ENCODE peak calls at places on chromosomes 2 and 18, in six cellular contexts. B, G, N, O, H and V are unnamed samples.

GRCh38 chr2:240919161-240919781 is 13.1 kb downstream of the CROCC2 start:
- DNase-seq in G (no peak), H (no peak), N (no peak), O (no peak), B (peak; percentile 34), V (no peak)

GRCh38 chr2:29850794-29851193 is 70.6 kb downstream of the ALK start:
- DNase-seq in B (no peak), O (no peak), N (no peak), H (no peak), G (no peak), V (no peak)

GRCh38 chr2:79855264-79856006 is 342.6 kb downstream of the CTNNA2 start:
- DNase-seq in N (no peak), G (no peak), H (no peak), O (peak; percentile 7), B (peak; percentile 59), V (peak; percentile 20)

GRCh38 chr2:222272446-222273035 is 26.3 kb downstream of the PAX3 start:
- DNase-seq in G (no peak), B (no peak), O (no peak), N (no peak), H (no peak), V (no peak)

GRCh38 chr2:2805263-2805662 is 474.2 kb upstream of the MYT1L start:
- DNase-seq in O (no peak), H (no peak), B (no peak), N (no peak), G (no peak), V (no peak)

GRCh38 chr2:47867205-47867604 is 39.1 kb downstream of the FBXO11 start:
- DNase-seq in B (peak; percentile 56), H (no peak), N (no peak), G (no peak), O (peak; percentile 75), V (peak; percentile 24)

GRCh38 chr18:76953186-76953982 is 131.0 kb downstream of the ZNF236 start:
- DNase-seq in G (no peak), H (no peak), B (peak; percentile 45), O (peak; percentile 7), N (no peak), V (no peak)

GRCh38 chr2:236343400-236344161 is 79.4 kb upstream of the ASB18 start:
- DNase-seq in G (peak; percentile 37), H (peak; percentile 9), N (peak; percentile 70), B (peak; percentile 73), O (peak; percentile 75), V (peak; percentile 79)

GRCh38 chr2:233867993-233868532 is at the start of gene MSL3B:
- DNase-seq in H (no peak), G (peak; percentile 80), B (peak; percentile 77), O (peak; percentile 42), N (no peak), V (peak; percentile 82)

GRCh38 chr2:66438498-66439290 is 3.8 kb downstream of the MEIS1 start:
- DNase-seq in H (no peak), G (no peak), N (no peak), O (no peak), B (no peak), V (no peak)

GRCh38 chr2:180124273-180124881 is 117.3 kb upstream of the CWC22 start:
- DNase-seq in O (peak; percentile 67), H (peak; percentile 4), G (peak; percentile 36), B (peak; percentile 41), N (peak; percentile 58), V (peak; percentile 53)

GRCh38 chr2:142127248-142127647 is 3.6 kb downstream of the LRP1B start:
- DNase-seq in O (no peak), N (no peak), B (no peak), H (no peak), G (no peak), V (no peak)

GRCh38 chr2:225041871-225042799 is at the start of gene DOCK10:
- DNase-seq in N (no peak), H (no peak), B (peak; percentile 81), O (peak; percentile 69), G (no peak), V (peak; percentile 21)

GRCh38 chr2:88748005-88748404 is 56.5 kb downstream of the RPIA start:
- DNase-seq in B (no peak), H (no peak), N (no peak), G (no peak), O (no peak), V (no peak)

GRCh38 chr2:88683160-88684021 is 8.1 kb upstream of the RPIA start:
- DNase-seq in B (no peak), G (peak; percentile 66), H (no peak), O (no peak), N (no peak), V (peak; percentile 19)

GRCh38 chr18:50780144-50780543 is 39.7 kb downstream of the MRO start:
- DNase-seq in G (no peak), N (no peak), B (no peak), H (no peak), O (no peak), V (no peak)

GRCh38 chr2:176637497-176638166 is 368.4 kb downstream of the MTX2 start:
- DNase-seq in N (no peak), H (no peak), B (peak; percentile 84), O (peak; percentile 23), G (no peak), V (peak; percentile 29)

GRCh38 chr2:7706791-7707190 is 789.6 kb downstream of the RNF144A start:
- DNase-seq in O (no peak), G (no peak), H (no peak), N (no peak), B (no peak), V (no peak)
- TF ChIP-seq SMC3 in O (no peak), G (no peak), H (no peak), N (no peak), B (no peak), V (no peak)

GRCh38 chr2:218721488-218721887 is 10.9 kb downstream of the TTLL4 start:
- DNase-seq in N (no peak), H (no peak), B (no peak), G (no peak), O (no peak), V (no peak)
- H3K4me3 ChIP-seq in N (no peak overlapping the region), H (no peak overlapping the region), B (no peak overlapping the region), G (no peak overlapping the region), O (no peak overlapping the region), V (no peak overlapping the region)

GRCh38 chr2:193276988-193277387 is 1082.3 kb upstream of the TMEFF2 start:
- DNase-seq in H (no peak), B (no peak), N (no peak), O (no peak), G (no peak), V (no peak)
- H3K4me2 ChIP-seq in H (no peak overlapping the region), B (no peak overlapping the region), N (no peak overlapping the region), O (no peak overlapping the region), G (peak overlapping the region; percentile 32), V (no peak overlapping the region)

GRCh38 chr2:39937621-39938020 is 158.6 kb upstream of the THUMPD2 start:
- DNase-seq in G (no peak), N (no peak), H (no peak), O (no peak), B (no peak), V (no peak)

GRCh38 chr2:39947294-39948015 is 168.4 kb upstream of the THUMPD2 start:
- DNase-seq in G (no peak), N (no peak), B (peak; percentile 21), H (no peak), O (no peak), V (no peak)

GRCh38 chr2:39948016-39948719 is 169.1 kb upstream of the THUMPD2 start:
- DNase-seq in O (peak; percentile 56), H (no peak), G (no peak), N (no peak), B (no peak), V (no peak)

GRCh38 chr2:39938035-39938835 is 159.2 kb upstream of the THUMPD2 start:
- DNase-seq in G (no peak), O (peak; percentile 97), H (no peak), B (no peak), N (no peak), V (no peak)

DNA sequence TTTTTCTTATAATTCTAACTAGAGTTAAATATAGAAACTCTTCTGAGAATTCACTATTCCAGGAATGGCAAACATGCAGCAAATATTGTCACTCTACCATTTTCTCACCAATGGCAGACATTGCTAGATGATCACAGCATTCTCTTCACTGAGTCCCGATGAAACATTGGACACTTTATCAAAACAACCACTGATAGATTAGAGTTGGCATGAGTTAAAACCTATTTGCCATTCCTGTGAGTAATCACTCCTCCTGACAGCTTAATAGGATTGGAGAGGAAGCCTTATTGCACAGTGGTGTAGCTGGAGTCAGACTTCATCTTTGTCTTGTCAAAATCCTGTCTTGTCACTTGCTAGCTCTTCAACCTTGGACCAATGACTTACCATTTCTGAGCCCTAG is 163.9 kb upstream of the THUMPD2 start:
- DNase-seq in G (no peak), O (peak; percentile 33), B (no peak), N (no peak), H (no peak), V (no peak)
- TF ChIP-seq SMC3 in G (no peak), O (no peak), B (no peak), N (no peak), H (no peak), V (no peak)

DNA sequence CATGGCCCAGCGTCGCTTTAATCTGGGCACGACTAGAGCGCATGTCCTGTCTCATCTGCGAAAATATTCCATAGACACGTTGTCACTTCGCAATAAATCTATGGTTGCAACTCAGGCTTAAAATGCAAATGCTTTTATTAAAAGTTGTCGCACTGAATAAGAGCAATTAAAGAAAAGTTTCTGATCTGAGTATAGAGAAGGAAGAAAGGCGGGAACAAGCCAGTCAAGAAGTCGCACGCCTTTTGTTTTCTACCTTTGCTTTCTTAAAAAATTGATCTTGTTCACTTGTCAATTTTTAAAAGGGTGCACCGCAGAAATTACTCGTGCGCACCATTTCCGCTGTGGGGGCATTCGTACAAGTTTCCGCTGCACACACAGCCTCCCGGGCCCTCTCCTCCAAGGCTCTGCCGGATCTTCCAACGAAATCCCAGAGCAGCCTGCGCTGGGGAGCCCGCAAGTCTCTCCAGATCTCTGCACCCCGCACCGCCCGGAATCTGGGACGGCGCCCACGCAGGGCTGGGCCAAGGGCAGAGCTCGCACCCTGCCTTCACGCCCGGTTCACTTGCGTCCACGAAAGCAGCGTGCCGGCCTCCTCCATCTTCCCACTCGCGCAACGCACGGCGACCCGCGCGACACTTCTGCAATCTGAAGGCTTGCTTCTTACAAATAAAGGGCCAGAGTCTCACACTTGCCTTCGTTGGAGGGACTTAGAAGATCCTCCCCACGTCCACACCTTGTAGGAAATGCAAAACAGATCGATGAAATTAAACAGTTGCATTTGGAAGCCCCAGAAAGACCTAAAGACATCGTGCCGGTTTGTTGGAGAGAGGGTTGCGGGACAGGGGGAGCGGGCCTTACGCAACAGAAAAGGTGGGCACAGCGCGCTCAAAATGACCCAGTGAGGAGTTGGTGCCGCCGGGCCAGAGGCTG is 2.7 kb upstream of the SALL3 start:
- DNase-seq in B (no peak), O (no peak), G (no peak), N (no peak), H (no peak), V (no peak)
- H3K4me3 ChIP-seq in B (no peak overlapping the region), O (no peak overlapping the region), G (no peak overlapping the region), N (no peak overlapping the region), H (no peak overlapping the region), V (no peak overlapping the region)